ENCODE peak calls at places on chromosomes 4 and X, in seven cellular contexts. G is cardiac fibroblast; Q is NCI-H226; E is tibial artery; D is NCI-H524; L is stimulated activated CD4-positive, alpha-beta T cell treated with anti-CD3 and anti-CD28 coated beads, Interleukin-2, amount 100 ng/mL, for 4 hours; O is NCI-H345. Z is an unnamed sample.
A peak's percentile ranks its signal among the peaks of the same experiment; 100 is the strongest.

GRCh38 chr4:132123870-132124623 is 1025.0 kb upstream of the PCDH10 start:
- DNase-seq in G (peak; percentile 66), Q (peak; percentile 4), E (no peak), D (no peak), O (no peak), L (no peak), Z (no peak)

GRCh38 chr4:15489551-15489950 is 19.9 kb downstream of the CC2D2A start:
- DNase-seq in O (no peak), D (no peak), L (no peak), E (no peak), G (no peak), Q (no peak), Z (no peak)

GRCh38 chr4:5959221-5959982 is 58.8 kb downstream of the C4orf50 start:
- DNase-seq in G (no peak), L (no peak), O (no peak), E (no peak), Q (no peak), D (no peak), Z (no peak)

GRCh38 chr4:90958256-90958895 is 831.2 kb downstream of the CCSER1 start:
- DNase-seq in E (no peak), L (no peak), O (no peak), Q (peak; percentile 77), G (peak; percentile 5), D (no peak), Z (peak; percentile 94)

GRCh38 chr4:146095091-146095690 is 80.3 kb upstream of the LSM6 start:
- DNase-seq in L (no peak), Q (peak; percentile 2), O (peak; percentile 25), E (no peak), D (no peak), G (peak; percentile 84), Z (peak; percentile 29)

GRCh38 chr4:146486565-146486964 is 35.2 kb downstream of the SLC10A7 start:
- DNase-seq in L (no peak), O (no peak), E (no peak), D (no peak), Q (no peak), G (no peak), Z (no peak)

GRCh38 chr4:118941799-118942198 is 53.1 kb downstream of the SYNPO2 start:
- DNase-seq in G (peak; percentile 16), Q (no peak), E (no peak), L (no peak), O (no peak), D (no peak), Z (no peak)

GRCh38 chrX:16739574-16739973 is 20.2 kb downstream of the SYAP1 start:
- DNase-seq in O (no peak), E (no peak), G (peak; percentile 10), Q (no peak), D (no peak), L (no peak), Z (no peak)

GRCh38 chr4:134024251-134024650 is 177.3 kb downstream of the PABPC4L start:
- DNase-seq in D (no peak), L (no peak), O (peak; percentile 4), G (peak; percentile 0), Q (peak; percentile 11), E (no peak), Z (peak; percentile 52)

GRCh38 chr4:165627128-165627527 is 245.9 kb upstream of the TLL1 start:
- DNase-seq in L (no peak), D (no peak), O (no peak), E (no peak), G (no peak), Q (no peak), Z (no peak)

GRCh38 chr4:137655286-137655685 is 123.0 kb upstream of the PCDH18 start:
- DNase-seq in L (no peak), Q (no peak), G (no peak), E (no peak), D (no peak), O (no peak), Z (no peak)

GRCh38 chrX:110214684-110215083 is 103.2 kb downstream of the AMMECR1 start:
- DNase-seq in L (no peak), G (no peak), Q (no peak), D (no peak), E (no peak), O (no peak), Z (no peak)

GRCh38 chrX:129634541-129634940 is 20.2 kb downstream of the APLN start:
- DNase-seq in E (no peak), D (peak; percentile 35), O (peak; percentile 0), Q (no peak), G (no peak), L (no peak), Z (peak; percentile 42)

GRCh38 chr4:161937596-161937995 is 226.2 kb downstream of the FSTL5 start:
- DNase-seq in L (no peak), O (no peak), Q (no peak), D (no peak), E (no peak), G (no peak), Z (no peak)

GRCh38 chr4:130747842-130748241 is 1651.9 kb downstream of the C4orf33 start:
- DNase-seq in O (no peak), E (no peak), Q (no peak), L (no peak), D (no peak), G (peak; percentile 21), Z (no peak)

GRCh38 chr4:59973496-59973895 is 1226.6 kb upstream of the ADGRL3 start:
- DNase-seq in L (no peak), E (no peak), O (no peak), G (no peak), Q (peak; percentile 39), D (no peak), Z (no peak)

GRCh38 chr4:100841911-100842310 is 324.1 kb upstream of the EMCN start:
- DNase-seq in Q (peak; percentile 34), O (no peak), D (no peak), G (peak; percentile 45), E (no peak), L (no peak), Z (no peak)